ENCODE peak calls at places on chromosomes 7 and 10, in five cellular contexts. J, H, V, I and F are unnamed samples.

GRCh38 chr10:33661580-33662269 is 327.3 kb upstream of the NRP1 start:
- DNase-seq in J (no peak), H (no peak), V (no peak), I (no peak), F (no peak)

GRCh38 chr10:76055466-76055865 is 624.0 kb downstream of the LRMDA start:
- DNase-seq in J (no peak), H (no peak), V (no peak), I (no peak), F (no peak)

GRCh38 chr10:34666008-34666700 is 148.9 kb downstream of the PARD3 start:
- DNase-seq in J (no peak), H (no peak), V (peak), I (no peak), F (peak)

GRCh38 chr10:42963302-42963701 is 113.6 kb upstream of the RET start:
- DNase-seq in J (no peak), H (no peak), V (no peak), I (no peak), F (no peak)

GRCh38 chr10:99529483-99530107 is 3.1 kb upstream of the NKX2-3 start:
- DNase-seq in J (no peak), H (no peak), V (no peak), I (no peak), F (no peak)

GRCh38 chr7:109101332-109101731 is 531.7 kb downstream of the DNAJB9 start:
- DNase-seq in J (no peak), H (no peak), V (no peak), I (no peak), F (no peak)

GRCh38 chr10:13949844-13950542 is 363.2 kb downstream of the PRPF18 start:
- DNase-seq in J (no peak), H (no peak), V (no peak), I (no peak), F (no peak)

GRCh38 chr10:21292763-21293517 is 232.5 kb downstream of the SKIDA1 start:
- DNase-seq in J (no peak), H (no peak), V (peak), I (no peak), F (peak)

GRCh38 chr7:81002471-81002870 is 83.6 kb upstream of the SEMA3C start:
- DNase-seq in J (no peak), H (no peak), V (no peak), I (no peak), F (no peak)

GRCh38 chr7:8117195-8117594 is 144.8 kb downstream of the ICA1 start:
- DNase-seq in J (no peak), H (no peak), V (no peak), I (no peak), F (no peak)

GRCh38 chr7:73948287-73948686 is 79.7 kb upstream of the ELN start:
- DNase-seq in J (no peak), H (no peak), V (no peak), I (no peak), F (no peak)

GRCh38 chr7:101162551-101163280 is 2.7 kb downstream of the VGF start:
- DNase-seq in J (no peak), H (peak), V (no peak), I (peak), F (no peak)

GRCh38 chr10:13823046-13823711 is 236.4 kb downstream of the PRPF18 start:
- DNase-seq in J (no peak), H (peak), V (no peak), I (no peak), F (no peak)

GRCh38 chr10:119724630-119725549 is 960 bp upstream of the INPP5F start:
- DNase-seq in J (no peak), H (no peak), V (peak), I (no peak), F (no peak)

GRCh38 chr10:104809288-104810090 is 168.4 kb downstream of the SORCS3 start:
- DNase-seq in J (no peak), H (no peak), V (no peak), I (no peak), F (peak)

GRCh38 chr7:94216944-94217461 is 177.7 kb upstream of the COL1A2 start:
- DNase-seq in J (no peak), H (no peak), V (no peak), I (no peak), F (no peak)

GRCh38 chr7:155971180-155971770 is 159.0 kb upstream of the SHH start:
- DNase-seq in J (no peak), H (no peak), V (no peak), I (no peak), F (no peak)

GRCh38 chr7:2260820-2261219 is 18.8 kb downstream of the NUDT1 start:
- DNase-seq in J (no peak), H (peak), V (no peak), I (no peak), F (peak)

GRCh38 chr7:146956853-146957252 is 840.3 kb downstream of the CNTNAP2 start:
- DNase-seq in J (no peak), H (peak), V (no peak), I (no peak), F (no peak)

GRCh38 chr7:46600340-46600739 is 679.3 kb upstream of the IGFBP3 start:
- DNase-seq in J (no peak), H (no peak), V (no peak), I (no peak), F (no peak)

GRCh38 chr10:3992374-3993178 is 207.6 kb upstream of the KLF6 start:
- DNase-seq in J (no peak), H (no peak), V (peak), I (no peak), F (no peak)

GRCh38 chr7:26891400-26892355 is 27.3 kb upstream of the SKAP2 start:
- DNase-seq in J (no peak), H (no peak), V (no peak), I (no peak), F (no peak)

GRCh38 chr7:51295435-51296269 is 21.0 kb downstream of the COBL start:
- DNase-seq in J (no peak), H (no peak), V (no peak), I (no peak), F (no peak)